ENCODE peak calls at places on chromosomes 6 and 20, in nine cellular contexts. S is pancreas, I is GM18507, U is AG08396, T is amniotic stem cell, N is Caki2, W is astrocyte of the spinal cord, M is BE2C, L is non-pigmented ciliary epithelial cell. R is an unnamed sample.

GRCh38 chr6:20028562-20028961 is 183.7 kb downstream of the MBOAT1 start:
- DNase-seq in S (no peak), I (no peak), U (no peak), T (no peak), N (no peak), W (no peak), M (no peak), L (no peak), R (no peak)

GRCh38 chr20:25022680-25023079 is 30.1 kb upstream of the APMAP start:
- DNase-seq in S (peak), I (no peak), U (no peak), T (no peak), N (no peak), W (no peak), M (no peak), L (no peak), R (peak)

GRCh38 chr6:54771968-54772367 is 74.6 kb upstream of the FAM83B start:
- DNase-seq in S (no peak), I (no peak), U (no peak), T (no peak), N (no peak), W (no peak), M (no peak), L (no peak), R (no peak)

GRCh38 chr6:41288025-41288777 is 1.7 kb upstream of the TREM1 start:
- DNase-seq in S (no peak), I (no peak), U (no peak), T (no peak), N (no peak), W (no peak), M (no peak), L (no peak), R (no peak)

GRCh38 chr6:4208158-4208557 is 72.8 kb upstream of the ECI2 start:
- DNase-seq in S (no peak), I (no peak), U (no peak), T (no peak), N (no peak), W (no peak), M (no peak), L (no peak), R (no peak)

GRCh38 chr6:87731818-87732661 is 30.0 kb upstream of the AKIRIN2 start:
- DNase-seq in S (peak), I (no peak), U (peak), T (peak), N (peak), W (peak), M (peak), L (peak), R (no peak)

GRCh38 chr6:72616406-72617015 is 5.4 kb upstream of the KCNQ5 start:
- DNase-seq in S (no peak), I (no peak), U (peak), T (no peak), N (no peak), W (peak), M (no peak), L (no peak), R (no peak)

GRCh38 chr6:5817869-5818268 is 188.9 kb downstream of the NRN1 start:
- DNase-seq in S (no peak), I (no peak), U (no peak), T (no peak), N (no peak), W (no peak), M (no peak), L (no peak), R (no peak)

GRCh38 chr6:33860706-33861474 is 57.1 kb upstream of the MLN start:
- DNase-seq in S (no peak), I (no peak), U (peak), T (no peak), N (no peak), W (no peak), M (no peak), L (no peak), R (no peak)

GRCh38 chr20:37567671-37568588 is 40.3 kb upstream of the BLCAP start:
- DNase-seq in S (no peak), I (no peak), U (no peak), T (no peak), N (no peak), W (peak), M (no peak), L (no peak), R (peak)

GRCh38 chr6:109036588-109037320 is 57.9 kb downstream of the SESN1 start:
- DNase-seq in S (no peak), I (no peak), U (no peak), T (no peak), N (no peak), W (no peak), M (no peak), L (no peak), R (no peak)

GRCh38 chr6:168892031-168892430 is 361.6 kb downstream of the THBS2 start:
- DNase-seq in S (no peak), I (no peak), U (no peak), T (no peak), N (no peak), W (no peak), M (no peak), L (no peak), R (no peak)

R was measured in glutamatergic neuron.